ENCODE peak calls at places on chromosome 2, in seven cellular contexts. R, Y, E, J, X, P and I are unnamed samples.

GRCh38 chr2:156430978-156431358 is 5.2 kb upstream of the GPD2 start:
- DNase-seq in J (no peak), Y (no peak), R (no peak), X (no peak), E (peak; percentile 80), P (no peak), I (no peak)

GRCh38 chr2:33168973-33169372 is 222.2 kb downstream of the LTBP1 start:
- DNase-seq in Y (no peak), R (no peak), J (no peak), P (no peak), E (no peak), X (no peak), I (no peak)

GRCh38 chr2:55718165-55719008 is 24.7 kb upstream of the PNPT1 start:
- DNase-seq in R (peak; percentile 40), P (no peak), J (no peak), E (peak; percentile 71), X (peak; percentile 37), Y (peak; percentile 66), I (peak; percentile 39)

GRCh38 chr2:40457846-40458245 is 6.0 kb upstream of the SLC8A1 start:
- DNase-seq in Y (no peak), J (no peak), P (no peak), X (no peak), E (no peak), R (no peak), I (no peak)

GRCh38 chr2:85811173-85811849 is 57.5 kb downstream of the ATOH8 start:
- DNase-seq in E (no peak), Y (no peak), J (no peak), X (peak; percentile 60), P (peak; percentile 92), R (peak; percentile 60), I (no peak)

GRCh38 chr2:150809083-150809482 is 321.6 kb upstream of the RND3 start:
- DNase-seq in P (no peak), Y (no peak), J (no peak), R (no peak), E (no peak), X (no peak), I (no peak)

GRCh38 chr2:109644571-109645275 is 30.6 kb downstream of the SOWAHC start:
- DNase-seq in R (peak; percentile 70), P (no peak), X (no peak), J (peak; percentile 76), Y (peak; percentile 89), E (peak; percentile 28), I (no peak)

GRCh38 chr2:60553496-60553991 is at the start of gene BCL11A:
- DNase-seq in R (peak; percentile 80), X (no peak), P (no peak), J (peak; percentile 39), E (peak; percentile 82), Y (peak; percentile 79), I (peak; percentile 24)

GRCh38 chr2:159070235-159070634 is 101.8 kb downstream of the TANC1 start:
- DNase-seq in E (no peak), P (no peak), J (no peak), X (no peak), Y (no peak), R (no peak), I (no peak)

DNA sequence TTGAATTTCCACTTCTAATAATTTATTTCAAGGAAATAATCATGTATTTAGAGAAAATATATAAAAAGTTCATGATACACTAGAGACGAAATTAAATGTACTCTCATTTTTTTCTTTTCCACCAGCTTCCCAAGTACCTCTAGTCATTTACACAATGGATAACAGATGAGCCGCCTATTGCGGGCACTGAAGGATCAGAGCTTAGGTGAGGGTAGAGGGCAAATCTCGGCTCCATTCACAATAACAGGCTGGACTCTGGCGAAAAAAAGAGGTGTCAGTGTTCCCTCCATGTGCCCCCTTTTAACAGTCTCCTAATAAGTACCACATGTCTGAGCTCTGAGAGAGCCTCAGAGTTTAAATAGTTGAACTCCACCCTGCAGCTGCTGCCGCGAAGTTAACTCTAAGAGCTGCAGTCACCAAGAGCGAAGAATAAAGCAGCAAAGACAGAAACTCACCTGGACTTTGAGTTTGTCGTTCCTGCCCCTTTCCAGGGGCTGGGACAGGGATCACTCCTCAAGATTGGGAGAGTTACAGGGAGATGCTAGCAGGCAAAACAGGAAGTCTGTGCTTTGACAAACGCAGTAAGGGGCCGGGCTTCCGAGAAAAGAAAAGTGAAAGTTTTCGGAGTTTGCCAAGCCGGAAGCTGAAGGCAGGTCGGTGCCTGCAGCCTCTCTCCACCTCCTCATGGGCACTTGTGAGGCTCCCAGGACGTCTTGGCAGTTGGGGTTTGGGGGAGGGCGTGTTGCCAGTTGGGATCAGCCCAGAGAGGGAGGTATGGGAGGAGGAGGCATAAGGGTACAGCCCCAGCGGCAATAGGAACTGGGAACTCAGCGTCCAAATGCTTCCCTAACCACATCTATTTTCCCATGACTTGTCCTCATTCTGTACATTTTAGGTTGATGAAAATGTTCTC is at the start of gene SP110:
- DNase-seq in J (peak; percentile 78), Y (peak; percentile 91), P (peak; percentile 95), R (peak; percentile 86), X (peak; percentile 72), E (peak; percentile 70), I (peak; percentile 90)
- TF ChIP-seq POLR2A in J (no peak), Y (peak; percentile 59), P (no peak), R (peak; percentile 63), X (no peak), E (peak; percentile 13), I (peak; percentile 13)

GRCh38 chr2:208266641-208267335 is 733 bp downstream of the PIKFYVE start:
- DNase-seq in P (no peak), E (no peak), Y (no peak), X (no peak), R (no peak), J (no peak), I (no peak)

GRCh38 chr2:208265371-208265806 is 666 bp upstream of the PIKFYVE start:
- DNase-seq in J (peak; percentile 26), E (no peak), R (peak; percentile 36), P (no peak), Y (peak; percentile 25), X (peak; percentile 19), I (peak; percentile 10)

GRCh38 chr2:208269091-208269490 is 3.0 kb downstream of the PIKFYVE start:
- DNase-seq in R (no peak), Y (no peak), X (no peak), J (no peak), P (no peak), E (peak; percentile 12), I (no peak)

GRCh38 chr2:208268553-208268952 is 2.5 kb downstream of the PIKFYVE start:
- DNase-seq in E (no peak), J (no peak), P (no peak), Y (no peak), R (no peak), X (no peak), I (no peak)

DNA sequence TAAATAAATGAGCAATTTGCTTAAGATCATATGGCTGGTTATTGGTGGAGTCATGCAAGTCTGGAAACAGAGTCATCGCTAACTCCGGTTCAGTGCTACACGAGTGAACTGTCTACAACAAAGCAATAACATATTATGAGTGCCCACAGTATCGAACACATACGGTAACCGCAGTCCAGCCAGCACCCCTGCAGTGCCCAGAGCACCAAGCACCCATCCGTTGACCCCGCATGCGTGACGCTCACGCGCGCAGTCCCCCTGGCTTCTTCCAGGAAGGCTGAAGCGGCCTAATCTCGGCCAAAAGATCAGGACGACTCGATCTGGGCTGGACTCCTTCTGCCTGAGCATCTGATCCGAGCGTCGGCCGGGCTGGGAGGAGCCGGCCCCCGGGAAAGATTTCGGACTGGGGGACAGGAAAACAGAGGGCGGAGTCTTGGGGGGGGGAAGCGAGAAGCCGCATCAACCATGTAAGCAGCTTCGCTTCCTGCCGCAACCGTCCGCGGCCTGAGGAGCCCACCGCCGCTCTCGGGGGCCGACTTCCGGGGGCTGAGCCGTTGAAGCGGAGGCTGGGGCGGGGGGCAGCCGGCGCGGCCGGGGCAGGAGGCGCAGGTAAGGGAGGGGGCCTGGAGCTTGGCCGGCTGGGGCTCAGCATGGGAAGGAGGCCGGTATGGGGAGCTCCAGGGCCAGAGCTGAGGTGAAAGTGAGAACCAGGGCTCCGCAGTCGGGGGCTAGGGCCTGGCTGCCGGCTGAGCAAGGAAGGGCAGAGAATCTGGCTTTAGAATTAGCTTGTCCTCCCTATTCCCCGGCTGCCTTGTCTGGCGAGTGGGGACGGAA is at the start of gene PIKFYVE:
- DNase-seq in P (peak; percentile 99), E (peak; percentile 98), J (peak; percentile 94), X (peak; percentile 94), Y (peak; percentile 95), R (peak; percentile 95), I (peak; percentile 87)
- TF ChIP-seq POLR2A in P (peak; percentile 52), E (peak; percentile 35), J (peak; percentile 88), X (peak; percentile 68), Y (peak; percentile 86), R (peak; percentile 81), I (peak; percentile 63)

GRCh38 chr2:58539973-58540372 is 298.8 kb upstream of the FANCL start:
- DNase-seq in X (no peak), Y (no peak), J (no peak), E (peak; percentile 51), R (no peak), P (no peak), I (no peak)

GRCh38 chr2:58532641-58533040 is 291.5 kb upstream of the FANCL start:
- DNase-seq in P (no peak), J (no peak), X (no peak), E (no peak), R (no peak), Y (no peak), I (no peak)

GRCh38 chr2:58533376-58533775 is 292.3 kb upstream of the FANCL start:
- DNase-seq in Y (no peak), R (no peak), P (no peak), J (no peak), E (peak; percentile 7), X (no peak), I (no peak)

GRCh38 chr2:58535182-58535581 is 294.1 kb upstream of the FANCL start:
- DNase-seq in X (no peak), Y (no peak), J (no peak), E (no peak), P (no peak), R (no peak), I (no peak)

GRCh38 chr2:58535994-58536393 is 294.9 kb upstream of the FANCL start:
- DNase-seq in Y (no peak), R (no peak), J (no peak), X (no peak), P (no peak), E (no peak), I (no peak)
- TF ChIP-seq POLR2A in Y (no peak), R (no peak), J (no peak), X (no peak), P (no peak), E (no peak), I (no peak)

GRCh38 chr2:160269365-160269764 is 69.3 kb upstream of the ITGB6 start:
- DNase-seq in P (no peak), Y (no peak), E (no peak), J (no peak), X (no peak), R (no peak), I (no peak)

GRCh38 chr2:160271166-160272086 is 71.4 kb upstream of the ITGB6 start:
- DNase-seq in Y (peak; percentile 54), X (peak; percentile 26), J (no peak), E (no peak), R (no peak), P (no peak), I (no peak)

GRCh38 chr2:160268382-160268781 is 68.3 kb upstream of the ITGB6 start:
- DNase-seq in E (no peak), X (no peak), Y (no peak), P (no peak), R (no peak), J (no peak), I (no peak)

GRCh38 chr2:160270571-160271113 is 70.6 kb upstream of the ITGB6 start:
- DNase-seq in X (peak; percentile 40), E (peak; percentile 75), P (no peak), J (no peak), Y (no peak), R (no peak), I (peak; percentile 30)

GRCh38 chr2:160269803-160270570 is 69.9 kb upstream of the ITGB6 start:
- DNase-seq in Y (peak; percentile 87), J (peak; percentile 83), E (peak; percentile 92), P (peak; percentile 97), R (peak; percentile 84), X (peak; percentile 95), I (peak; percentile 78)
- TF ChIP-seq POLR2A in Y (peak; percentile 85), J (peak; percentile 54), E (no peak), P (peak; percentile 41), R (peak; percentile 62), X (peak; percentile 32), I (peak; percentile 18)